ENCODE peak calls at places on chromosomes 16 and 17, in four cellular contexts. H is lower lobe of right lung, J is astrocyte, G is fibroblast of lung. A is an unnamed sample.

GRCh38 chr16:66872524-66872923 is 7.8 kb upstream of the PDP2 start:
- DNase-seq in H (no peak), G (no peak), J (no peak), A (no peak)

GRCh38 chr17:57586099-57586702 is 158.9 kb downstream of the CCDC182 start:
- DNase-seq in G (no peak), J (no peak), H (no peak), A (no peak)

GRCh38 chr17:41705271-41705991 is 6.7 kb upstream of the GAST start:
- DNase-seq in G (peak; percentile 68), H (no peak), J (peak; percentile 64), A (no peak)

GRCh38 chr17:46819906-46820351 is 1.4 kb upstream of the WNT3 start:
- DNase-seq in G (no peak), J (no peak), H (no peak), A (no peak)

GRCh38 chr16:89003831-89004208 is 26.8 kb upstream of the CBFA2T3 start:
- DNase-seq in G (no peak), J (no peak), H (no peak), A (no peak)

GRCh38 chr16:25106567-25107465 is 4.7 kb upstream of the LCMT1 start:
- DNase-seq in H (peak; percentile 98), G (peak; percentile 88), J (peak; percentile 70), A (peak; percentile 64)

GRCh38 chr16:58515871-58516767 is 802 bp downstream of the SETD6 start:
- DNase-seq in J (no peak), G (no peak), H (peak; percentile 61), A (peak; percentile 61)

GRCh38 chr17:78903101-78903779 is at the start of gene CEP295NL:
- DNase-seq in J (no peak), H (no peak), G (peak; percentile 49), A (no peak)

GRCh38 chr17:50421308-50422031 is 4.5 kb upstream of the ACSF2 start:
- DNase-seq in H (no peak), G (peak; percentile 23), J (no peak), A (no peak)

GRCh38 chr17:50422738-50423137 is 3.3 kb upstream of the ACSF2 start:
- DNase-seq in H (no peak), J (no peak), G (no peak), A (no peak)

GRCh38 chr17:50424246-50425000 is 1.6 kb upstream of the ACSF2 start:
- DNase-seq in H (no peak), G (no peak), J (no peak), A (peak; percentile 9)

GRCh38 chr17:50423553-50424159 is 2.4 kb upstream of the ACSF2 start:
- DNase-seq in G (peak; percentile 94), J (peak; percentile 90), H (peak; percentile 66), A (peak; percentile 89)

DNA sequence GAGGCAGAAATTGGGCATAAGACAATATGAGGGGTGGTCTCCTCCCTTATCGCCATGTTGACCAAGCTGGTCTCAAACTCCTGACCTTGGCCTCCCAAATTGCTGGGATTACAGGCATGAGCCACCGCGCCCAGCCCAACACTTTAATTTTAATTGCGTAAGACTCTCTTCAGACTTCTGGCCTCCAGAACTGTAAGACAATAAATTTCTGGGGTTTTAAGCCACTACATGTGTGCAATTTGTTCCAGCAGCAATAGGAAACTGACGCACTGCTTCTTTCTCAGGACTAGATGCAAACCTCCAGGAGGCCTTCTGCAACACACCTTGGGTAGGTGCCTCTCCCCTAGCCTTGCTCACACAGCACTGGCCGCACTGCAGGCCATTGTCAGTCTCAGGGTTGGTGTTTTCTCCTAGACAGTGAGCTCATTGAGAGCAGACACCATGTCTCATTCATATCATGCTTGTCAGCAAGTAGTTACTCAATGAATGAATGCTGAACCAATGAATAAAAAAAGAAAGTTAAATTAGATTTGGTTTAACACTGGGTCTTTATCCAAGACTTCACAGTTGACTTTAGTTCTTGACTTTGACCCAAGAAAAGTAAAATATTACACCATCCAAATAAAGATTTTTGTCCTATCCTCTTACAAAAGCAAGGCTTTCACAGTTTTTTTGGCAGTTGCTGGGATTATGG is 5.5 kb upstream of the ACSF2 start:
- DNase-seq in H (no peak), J (no peak), G (no peak), A (no peak)
- H3K4me3 ChIP-seq in H (no peak overlapping the region), J (no peak overlapping the region), G (no peak overlapping the region), A (no peak overlapping the region)

GRCh38 chr16:54191163-54191562 is 95.4 kb downstream of the IRX3 start:
- DNase-seq in G (no peak), H (no peak), J (no peak), A (no peak)

GRCh38 chr16:54193656-54194007 is 93.0 kb downstream of the IRX3 start:
- DNase-seq in J (peak; percentile 35), H (peak; percentile 87), G (peak; percentile 39), A (peak; percentile 58)

GRCh38 chr16:54191592-54191991 is 95.0 kb downstream of the IRX3 start:
- DNase-seq in H (no peak), G (no peak), J (no peak), A (no peak)

GRCh38 chr16:54194008-54194731 is 92.4 kb downstream of the IRX3 start:
- DNase-seq in H (peak; percentile 81), J (peak; percentile 36), G (peak; percentile 24), A (no peak)

GRCh38 chr16:54193013-54193655 is 93.5 kb downstream of the IRX3 start:
- DNase-seq in J (no peak), H (no peak), G (no peak), A (no peak)
- H3K27ac ChIP-seq in J (no peak overlapping the region), H (peak overlapping the region; percentile 77), G (no peak overlapping the region), A (no peak overlapping the region)

GRCh38 chr17:76881966-76882365 is 13.8 kb downstream of the MGAT5B start:
- DNase-seq in G (no peak), H (no peak), J (no peak), A (no peak)
- H3K4me3 ChIP-seq in G (no peak overlapping the region), H (no peak overlapping the region), J (no peak overlapping the region), A (no peak overlapping the region)

DNA sequence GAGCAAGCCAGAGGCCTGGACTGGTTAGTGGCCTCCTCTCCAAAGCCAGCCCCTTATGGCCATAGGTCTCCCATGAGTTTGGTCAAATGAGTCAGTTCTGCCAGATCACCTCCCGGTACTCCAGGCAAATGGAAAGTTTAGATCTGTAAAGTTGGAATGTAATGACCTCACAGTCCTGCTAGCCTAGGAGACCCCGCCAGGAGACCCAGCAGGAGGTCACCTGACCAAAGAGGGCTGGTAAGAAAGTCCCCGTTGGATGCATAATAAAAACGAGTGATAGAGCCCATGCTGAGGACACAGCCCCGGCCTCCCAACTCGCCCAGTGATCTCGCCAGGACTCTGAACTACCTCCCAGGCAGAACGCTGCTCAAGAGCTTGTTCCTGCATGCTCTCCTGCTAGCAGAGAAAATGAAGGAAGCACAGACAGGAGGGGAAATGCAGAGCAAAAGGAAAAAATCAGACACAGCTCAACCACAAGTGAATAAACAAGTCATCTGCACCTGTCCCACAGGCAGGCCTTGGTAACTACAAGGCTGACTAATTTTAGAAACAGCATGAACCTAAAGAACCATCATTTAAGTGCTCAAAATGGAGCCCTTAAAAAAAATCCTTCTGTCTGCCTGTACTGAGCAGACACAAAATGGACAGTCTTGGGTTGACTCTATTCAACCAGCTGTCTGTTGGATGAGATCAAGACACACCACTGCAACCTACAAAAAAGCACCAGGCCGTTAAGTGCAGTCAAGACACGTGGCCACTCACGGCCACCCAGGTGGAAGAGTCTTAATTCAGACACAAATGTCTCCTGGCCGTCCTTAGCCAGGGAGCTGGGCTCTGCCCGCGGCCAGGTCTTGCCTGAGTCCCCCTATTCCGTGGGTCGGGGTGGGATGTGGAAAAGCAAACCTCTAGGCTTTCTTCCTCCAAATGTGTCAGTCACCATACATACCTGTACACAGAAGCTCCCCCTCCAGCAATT is 9.2 kb downstream of the CDIP1 start:
- DNase-seq in G (peak; percentile 36), J (peak; percentile 83), H (no peak), A (peak; percentile 77)
- H3K27ac ChIP-seq in G (no peak overlapping the region), J (peak overlapping the region; percentile 52), H (no peak overlapping the region), A (peak overlapping the region; percentile 60)

A was measured in mammary epithelial cell.